ENCODE peak calls at places on chromosomes 16 and 17, in four cellular contexts. L is heart right ventricle, P is ovary, I is GM23338. F is an unnamed sample. For H3K4me1 and H3K27me3, the result is how much of the 10 kb centered on the place peaks cover.

GRCh38 chr17:43721537-43722268 is 36.9 kb downstream of the SOST start:
- DNase-seq in I (no peak), P (no peak), L (no peak), F (peak)

GRCh38 chr17:10125761-10126553 is 72.4 kb downstream of the GAS7 start:
- DNase-seq in I (no peak), P (no peak), L (no peak), F (peak)

GRCh38 chr16:50531901-50532300 is 16.3 kb upstream of the NKD1 start:
- DNase-seq in L (no peak), P (no peak), I (no peak), F (peak)

GRCh38 chr17:3762922-3763776 is 37.8 kb downstream of the ITGAE start:
- DNase-seq in L (no peak), P (no peak), I (no peak), F (no peak)

GRCh38 chr17:40301315-40301714 is 7.7 kb upstream of the RARA start:
- DNase-seq in P (no peak), L (no peak), I (peak), F (peak)

GRCh38 chr16:51391798-51392511 is 240.9 kb upstream of the SALL1 start:
- DNase-seq in I (peak), L (no peak), P (no peak), F (peak)

GRCh38 chr17:17425591-17425990 is 51.2 kb upstream of the MED9 start:
- DNase-seq in I (no peak), L (no peak), P (no peak), F (no peak)

GRCh38 chr16:54363760-54364159 is 77.2 kb upstream of the IRX3 start:
- DNase-seq in P (no peak), L (no peak), I (no peak), F (peak)

GRCh38 chr17:47742319-47743181 is 9.5 kb downstream of the TBX21 start:
- DNase-seq in L (peak), I (peak), P (peak), F (peak)

GRCh38 chr17:60535382-60536279 is 9.6 kb upstream of the APPBP2 start:
- DNase-seq in P (no peak), I (no peak), L (no peak), F (peak)

GRCh38 chr17:1995321-1996242 is 29.6 kb downstream of the RTN4RL1 start:
- DNase-seq in P (no peak), L (no peak), I (no peak), F (no peak)

GRCh38 chr17:76452102-76452645 is 778 bp downstream of the UBE2O start:
- DNase-seq in I (no peak), L (no peak), P (no peak), F (no peak)

GRCh38 chr16:56388209-56388608 is 37.1 kb downstream of the AMFR start:
- DNase-seq in L (no peak), P (no peak), I (no peak), F (no peak)

GRCh38 chr17:50184057-50184456 is 17.4 kb downstream of the COL1A1 start:
- DNase-seq in L (no peak), P (no peak), I (peak), F (peak)

GRCh38 chr16:89038221-89038721 is 55.4 kb upstream of the ACSF3 start:
- DNase-seq in P (no peak), I (no peak), L (peak), F (no peak)

GRCh38 chr16:55256412-55257016 is 67.5 kb upstream of the IRX6 start:
- DNase-seq in L (no peak), P (no peak), I (no peak), F (no peak)

GRCh38 chr17:5769936-5770335 is 185.6 kb upstream of the NLRP1 start:
- DNase-seq in I (no peak), L (no peak), P (no peak), F (no peak)

GRCh38 chr16:67667817-67668494 is 1.3 kb downstream of the C16orf86 start:
- DNase-seq in L (peak), I (peak), P (peak), F (peak)

GRCh38 chr16:5882087-5882661 is 784.6 kb upstream of the EEF2KMT start:
- DNase-seq in I (peak), P (no peak), L (no peak), F (peak)

GRCh38 chr17:65222216-65222738 is 85.1 kb downstream of the RGS9 start:
- DNase-seq in I (no peak), P (no peak), L (no peak), F (no peak)

GRCh38 chr16:2897110-2897509 is 14.1 kb downstream of the FLYWCH2 start:
- DNase-seq in P (no peak), L (no peak), I (no peak), F (no peak)

GRCh38 chr17:49439673-49440571 is 25.2 kb upstream of the PHB1 start:
- DNase-seq in I (no peak), P (no peak), L (no peak), F (peak)

GRCh38 chr16:24976061-24976779 is 38.9 kb downstream of the ARHGAP17 start:
- DNase-seq in L (no peak), P (no peak), I (no peak), F (peak)

GRCh38 chr16:17078950-17079631 is 391.7 kb downstream of the XYLT1 start:
- DNase-seq in P (no peak), L (no peak), I (peak), F (no peak)

GRCh38 chr16:85385463-85386331 is 227.4 kb upstream of the GSE1 start:
- DNase-seq in P (peak), L (peak), I (no peak), F (no peak)

GRCh38 chr17:28889996-28890395 is 7.5 kb downstream of the FLOT2 start:
- DNase-seq in P (no peak), I (no peak), L (no peak), F (no peak)

GRCh38 chr16:57544129-57544653 is 1.7 kb downstream of the ADGRG5 start:
- DNase-seq in P (no peak), I (no peak), L (no peak), F (peak)

GRCh38 chr16:80931985-80932720 is 74.5 kb downstream of the CMC2 start:
- DNase-seq in P (peak), I (peak), L (peak), F (peak)

GRCh38 chr17:38674013-38674748 is 576 bp downstream of the EPOP start:
- DNase-seq in L (peak), P (peak), I (peak), F (peak)
- TF ChIP-seq CTCF in L (no peak), P (no peak), I (no peak), F (peak)

DNA sequence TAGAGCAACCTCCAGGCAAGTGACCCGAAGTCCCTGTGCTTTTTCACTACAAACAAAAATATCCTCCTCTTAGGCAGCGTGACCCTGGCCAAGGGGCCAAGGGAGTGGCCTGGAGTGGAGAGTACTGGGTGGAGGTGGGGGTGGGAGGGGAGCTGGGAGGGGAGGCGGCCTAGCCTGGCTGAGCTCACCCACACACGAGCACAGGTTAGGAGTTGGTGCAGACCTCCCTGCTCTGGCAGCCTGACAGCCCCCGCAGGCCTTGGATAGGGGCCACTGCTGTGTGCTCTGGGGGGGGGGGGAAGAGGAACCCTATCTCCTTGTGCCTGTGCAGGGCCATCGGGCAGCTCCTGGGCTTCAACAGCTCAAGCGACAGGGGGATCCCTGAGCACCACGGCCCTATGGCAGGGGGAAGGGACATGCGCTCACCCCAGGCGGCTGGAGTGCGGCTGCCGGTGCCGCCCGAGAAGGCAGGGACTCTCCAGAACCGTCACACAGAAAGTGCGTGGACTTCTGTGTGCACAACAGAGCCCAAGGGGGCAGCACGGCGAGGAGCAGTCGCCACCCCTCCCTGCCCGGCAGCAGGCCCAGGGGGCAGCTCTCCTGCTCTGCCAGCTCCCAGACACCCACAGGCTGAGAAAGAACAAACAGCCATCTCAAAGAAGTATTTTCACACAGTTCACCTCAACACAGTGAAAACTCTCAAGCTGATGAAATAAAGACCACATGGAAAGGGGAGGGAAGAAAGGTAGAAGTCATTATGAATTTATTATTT is 13.3 kb downstream of the SLC16A3 start:
- DNase-seq in L (peak), P (peak), I (no peak), F (no peak)
- H3K4me1 ChIP-seq in L (half or more), P (half or more), I (under half), F (under half)

GRCh38 chr17:77965354-77965753 is 6.9 kb downstream of the TNRC6C start:
- DNase-seq in I (no peak), P (no peak), L (no peak), F (peak)
- H3K27me3 ChIP-seq in I (under half), P (under half), L (under half), F (under half)

GRCh38 chr17:64056269-64057005 is 36.0 kb upstream of the ICAM2 start:
- DNase-seq in I (peak), P (no peak), L (no peak), F (peak)
- TF ChIP-seq CTCF in I (no peak), P (no peak), L (no peak), F (peak)

GRCh38 chr17:81178136-81179091 is 12.4 kb upstream of the AATK start:
- DNase-seq in P (no peak), L (no peak), I (no peak), F (no peak)
- H3K4me1 ChIP-seq in P (under half), L (under half), I (under half), F (under half)

F was measured in endodermal cell.